ENCODE peak calls at places on chromosomes 1 and 21, in eight cellular contexts. N is GM23248, M is fibroblast of lung, W is GM12878, D is H1, V is IMR-90, S is astrocyte, A is PC-9. B is an unnamed sample. For H3K27me3, the result is how much of the 10 kb centered on the place peaks cover.

GRCh38 chr1:10228528-10228927 is 18.2 kb downstream of the KIF1B start:
- DNase-seq in N (no peak), M (no peak), W (no peak), D (no peak), V (no peak), S (peak), A (no peak), B (no peak)

GRCh38 chr1:228913649-228914048 is 178.4 kb downstream of the RHOU start:
- DNase-seq in N (no peak), M (no peak), W (no peak), D (no peak), V (no peak), S (no peak), A (no peak), B (no peak)

GRCh38 chr1:26758358-26758757 is 29.4 kb upstream of the PIGV start:
- DNase-seq in N (no peak), M (no peak), W (no peak), D (no peak), V (no peak), S (no peak), A (no peak), B (no peak)

GRCh38 chr1:156970017-156970416 is 49.6 kb downstream of the LRRC71 start:
- DNase-seq in N (peak), M (peak), W (no peak), D (no peak), V (peak), S (no peak), A (no peak), B (peak)

GRCh38 chr1:235253219-235253640 is 74.7 kb downstream of the ARID4B start:
- DNase-seq in N (peak), M (peak), W (no peak), D (peak), V (peak), S (peak), A (peak), B (peak)

GRCh38 chr1:218425647-218426342 is 80.7 kb downstream of the TGFB2 start:
- DNase-seq in N (peak), M (peak), W (no peak), D (no peak), V (peak), S (peak), A (no peak), B (no peak)

GRCh38 chr1:41347276-41347675 is 14.0 kb upstream of the FOXO6 start:
- DNase-seq in N (no peak), M (no peak), W (no peak), D (no peak), V (no peak), S (no peak), A (peak), B (no peak)

GRCh38 chr1:8025061-8025670 is 943 bp downstream of the ERRFI1 start:
- DNase-seq in N (peak), M (peak), W (no peak), D (no peak), V (no peak), S (no peak), A (no peak), B (no peak)

GRCh38 chr1:44238651-44239050 is 25.4 kb downstream of the DMAP1 start:
- DNase-seq in N (no peak), M (no peak), W (no peak), D (no peak), V (no peak), S (no peak), A (no peak), B (no peak)

GRCh38 chr1:14404847-14405246 is 193.6 kb upstream of the KAZN start:
- DNase-seq in N (no peak), M (no peak), W (no peak), D (no peak), V (peak), S (no peak), A (no peak), B (peak)

GRCh38 chr1:966603-967295 is 467 bp downstream of the PLEKHN1 start:
- DNase-seq in N (peak), M (peak), W (no peak), D (no peak), V (peak), S (peak), A (peak), B (peak)

GRCh38 chr1:24438423-24438901 is 22.9 kb downstream of the NIPAL3 start:
- DNase-seq in N (peak), M (peak), W (no peak), D (no peak), V (no peak), S (no peak), A (no peak), B (peak)

GRCh38 chr1:245211761-245212160 is 57.0 kb downstream of the KIF26B start:
- DNase-seq in N (no peak), M (no peak), W (no peak), D (no peak), V (no peak), S (no peak), A (no peak), B (no peak)

GRCh38 chr1:68213843-68214242 is 18.5 kb downstream of the WLS start:
- DNase-seq in N (peak), M (peak), W (no peak), D (no peak), V (peak), S (peak), A (no peak), B (no peak)

GRCh38 chr1:228291906-228292608 is 84.2 kb downstream of the OBSCN start:
- DNase-seq in N (peak), M (no peak), W (no peak), D (no peak), V (no peak), S (no peak), A (no peak), B (no peak)

GRCh38 chr1:215284966-215285365 is 202.4 kb downstream of the KCNK2 start:
- DNase-seq in N (no peak), M (peak), W (no peak), D (no peak), V (peak), S (no peak), A (no peak), B (no peak)

GRCh38 chr1:19610282-19610978 is 33.7 kb upstream of the NBL1 start:
- DNase-seq in N (peak), M (no peak), W (no peak), D (no peak), V (peak), S (no peak), A (no peak), B (no peak)

GRCh38 chr1:150065184-150065871 is 2.2 kb upstream of the VPS45 start:
- DNase-seq in N (peak), M (peak), W (no peak), D (no peak), V (peak), S (peak), A (no peak), B (no peak)

GRCh38 chr1:173420330-173420806 is 56.8 kb upstream of the PRDX6 start:
- DNase-seq in N (peak), M (peak), W (no peak), D (peak), V (peak), S (peak), A (peak), B (peak)

GRCh38 chr1:160243767-160244166 is 18.6 kb downstream of the DCAF8 start:
- DNase-seq in N (no peak), M (no peak), W (no peak), D (no peak), V (no peak), S (no peak), A (no peak), B (no peak)

GRCh38 chr1:110749960-110750359 is 75.2 kb upstream of the KCNA3 start:
- DNase-seq in N (no peak), M (no peak), W (no peak), D (no peak), V (no peak), S (no peak), A (no peak), B (no peak)

GRCh38 chr1:166905930-166906329 is 29.9 kb upstream of the TADA1 start:
- DNase-seq in N (peak), M (no peak), W (no peak), D (no peak), V (peak), S (peak), A (peak), B (no peak)

GRCh38 chr1:111441573-111442192 is 7.4 kb downstream of the WDR77 start:
- DNase-seq in N (peak), M (peak), W (no peak), D (peak), V (peak), S (no peak), A (peak), B (peak)

GRCh38 chr1:9892563-9893528 is 17.2 kb downstream of the CTNNBIP1 start:
- DNase-seq in N (peak), M (peak), W (no peak), D (no peak), V (peak), S (peak), A (peak), B (no peak)

GRCh38 chr1:234691567-234691966 is 81.6 kb upstream of the IRF2BP2 start:
- DNase-seq in N (no peak), M (peak), W (no peak), D (no peak), V (peak), S (no peak), A (no peak), B (no peak)

GRCh38 chr1:25148673-25149300 is 83.5 kb downstream of the SYF2 start:
- DNase-seq in N (no peak), M (no peak), W (no peak), D (no peak), V (no peak), S (no peak), A (no peak), B (peak)

GRCh38 chr1:185843297-185843869 is 109.2 kb downstream of the HMCN1 start:
- DNase-seq in N (peak), M (no peak), W (no peak), D (no peak), V (no peak), S (peak), A (no peak), B (peak)

GRCh38 chr1:236302941-236303340 is 21.2 kb upstream of the ERO1B start:
- DNase-seq in N (no peak), M (no peak), W (no peak), D (no peak), V (no peak), S (no peak), A (no peak), B (no peak)

GRCh38 chr1:29672416-29672815 is 436.1 kb downstream of the PTPRU start:
- DNase-seq in N (no peak), M (no peak), W (peak), D (no peak), V (no peak), S (no peak), A (no peak), B (no peak)

GRCh38 chr1:64933296-64934070 is 32.9 kb downstream of the JAK1 start:
- DNase-seq in N (peak), M (peak), W (no peak), D (no peak), V (peak), S (peak), A (no peak), B (no peak)
- H3K4me2 ChIP-seq in N (peak), M (peak), W (peak), D (no peak), V (peak), S (peak), A (peak), B (no peak)

GRCh38 chr21:29939859-29940245 is at the start of gene GRIK1:
- DNase-seq in N (peak), M (peak), W (no peak), D (no peak), V (no peak), S (no peak), A (no peak), B (peak)
- H3K27me3 ChIP-seq in N (half or more), M (under half), W (under half), D (under half), V (under half), S (under half), A (under half), B (half or more)

DNA sequence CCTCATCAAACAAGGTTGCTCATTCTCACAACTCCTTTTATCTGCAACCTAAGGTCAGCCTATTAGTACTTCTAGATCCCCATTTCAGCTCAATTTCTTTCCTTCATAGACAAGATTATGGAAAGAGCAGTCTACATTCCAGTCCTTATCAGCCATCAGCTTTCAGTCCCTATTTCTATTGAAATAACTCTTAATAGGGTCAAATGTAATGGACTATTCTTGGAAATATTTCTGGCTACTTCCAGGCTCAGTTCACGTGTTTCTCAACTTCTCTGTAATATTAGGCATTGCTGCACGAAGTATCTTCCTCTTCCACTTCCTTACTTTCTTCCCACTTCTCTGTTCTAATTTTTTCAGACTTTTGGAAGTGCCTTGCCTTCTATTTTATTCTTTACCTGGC is 232.9 kb upstream of the USP25 start:
- DNase-seq in N (no peak), M (no peak), W (no peak), D (no peak), V (no peak), S (no peak), A (no peak), B (no peak)
- H3K4me2 ChIP-seq in N (no peak), M (no peak), W (no peak), D (no peak), V (no peak), S (no peak), A (no peak), B (no peak)

DNA sequence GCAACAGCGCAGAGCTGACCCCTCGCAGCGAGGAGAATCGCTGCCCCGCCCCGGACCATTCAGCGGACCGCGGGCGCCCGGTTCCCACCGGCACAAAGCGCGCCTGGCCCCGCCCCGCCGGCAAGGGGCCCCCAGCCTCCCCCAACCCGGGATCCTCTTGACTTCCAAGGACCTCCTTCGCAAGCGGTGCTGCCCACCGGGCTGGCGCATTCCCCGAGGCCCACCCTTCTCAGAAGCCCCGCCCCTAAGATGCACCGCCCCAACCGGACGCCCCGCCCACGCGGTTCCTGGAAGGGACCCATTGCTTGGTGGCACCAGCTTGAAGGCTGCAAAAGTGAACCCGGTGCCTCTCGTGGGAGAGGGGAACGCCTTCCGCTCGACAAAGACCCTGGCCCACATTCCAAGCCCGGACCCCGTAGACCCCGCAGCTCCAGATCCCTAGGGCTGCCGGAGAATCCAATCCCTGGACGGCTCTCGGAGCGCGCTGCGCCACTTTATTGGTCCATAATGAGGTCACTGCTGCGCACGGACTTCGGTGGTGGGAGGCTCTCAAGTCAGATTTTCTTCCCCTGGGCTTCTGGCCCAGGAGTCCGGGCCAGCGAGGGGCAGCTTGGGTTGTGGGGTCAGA is 2.0 kb downstream of the HES3 start:
- DNase-seq in N (peak), M (no peak), W (no peak), D (peak), V (no peak), S (no peak), A (peak), B (peak)
- H3K27me3 ChIP-seq in N (under half), M (under half), W (under half), D (under half), V (half or more), S (under half), A (under half), B (half or more)

DNA sequence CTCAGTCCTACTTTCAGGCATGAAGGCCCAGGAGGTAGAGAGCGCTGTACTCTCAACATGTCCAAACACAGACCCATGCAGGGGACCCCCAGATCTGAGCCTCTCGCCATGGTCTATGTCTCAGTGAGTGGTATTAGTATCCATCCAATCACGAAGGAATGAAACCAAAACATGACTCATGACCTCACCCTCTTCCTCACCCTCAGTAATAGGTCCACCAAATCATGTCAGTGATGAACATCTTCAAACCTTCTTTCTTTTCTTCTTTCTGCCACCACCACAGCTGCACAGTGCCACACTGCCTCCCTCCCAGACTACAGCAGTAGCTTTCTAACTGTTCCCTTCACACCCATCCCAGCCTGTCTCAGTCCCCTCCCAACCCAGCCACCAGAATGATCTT is 16.8 kb downstream of the C1orf116 start:
- DNase-seq in N (no peak), M (no peak), W (no peak), D (no peak), V (no peak), S (no peak), A (no peak), B (no peak)
- H3K4me2 ChIP-seq in N (no peak), M (no peak), W (no peak), D (no peak), V (no peak), S (no peak), A (no peak), B (no peak)

B was measured in GM23338.